ENCODE peak calls at places on chromosome 12, in six cellular contexts. One of them, this sample, is unnamed.

GRCh38 chr12:45214739-45215418 is 1.0 kb upstream of the ANO6 start:
- DNase-seq in psoas muscle: no peak
- DNase-seq in COR-L47: no peak
- DNase-seq in PC-3: no peak
- DNase-seq in OCI-M1: peak; percentile 55
- DNase-seq in GM20000: no peak
- DNase-seq in this sample: no peak

GRCh38 chr12:27384261-27384590 is 51.6 kb downstream of the BMAL2 start:
- DNase-seq in COR-L47: no peak
- DNase-seq in OCI-M1: no peak
- DNase-seq in psoas muscle: no peak
- DNase-seq in GM20000: no peak
- DNase-seq in PC-3: no peak
- DNase-seq in this sample: no peak

GRCh38 chr12:63900922-63901793 is 56.7 kb downstream of the SRGAP1 start:
- DNase-seq in GM20000: no peak
- DNase-seq in psoas muscle: no peak
- DNase-seq in OCI-M1: no peak
- DNase-seq in COR-L47: no peak
- DNase-seq in PC-3: peak; percentile 93
- DNase-seq in this sample: no peak

GRCh38 chr12:56315256-56315625 is 547 bp downstream of the CNPY2 start:
- DNase-seq in OCI-M1: peak; percentile 61
- DNase-seq in PC-3: no peak
- DNase-seq in psoas muscle: no peak
- DNase-seq in COR-L47: no peak
- DNase-seq in GM20000: no peak
- DNase-seq in this sample: peak; percentile 31

GRCh38 chr12:117060236-117060926 is 38.8 kb downstream of the TESC start:
- DNase-seq in psoas muscle: no peak
- DNase-seq in COR-L47: no peak
- DNase-seq in GM20000: no peak
- DNase-seq in PC-3: peak; percentile 42
- DNase-seq in OCI-M1: no peak
- DNase-seq in this sample: no peak

GRCh38 chr12:915090-915489 is 34.4 kb downstream of the RAD52 start:
- DNase-seq in GM20000: no peak
- DNase-seq in OCI-M1: no peak
- DNase-seq in COR-L47: no peak
- DNase-seq in psoas muscle: no peak
- DNase-seq in PC-3: peak; percentile 32
- DNase-seq in this sample: no peak

GRCh38 chr12:62533087-62533754 is 66.6 kb downstream of the MON2 start:
- DNase-seq in psoas muscle: no peak
- DNase-seq in GM20000: no peak
- DNase-seq in COR-L47: no peak
- DNase-seq in OCI-M1: no peak
- DNase-seq in PC-3: no peak
- DNase-seq in this sample: no peak

GRCh38 chr12:32270818-32271710 is 128.3 kb upstream of the FGD4 start:
- DNase-seq in GM20000: no peak
- DNase-seq in psoas muscle: no peak
- DNase-seq in PC-3: peak; percentile 27
- DNase-seq in COR-L47: no peak
- DNase-seq in OCI-M1: no peak
- DNase-seq in this sample: no peak

GRCh38 chr12:91695964-91696363 is 449.7 kb downstream of the BTG1 start:
- DNase-seq in PC-3: no peak
- DNase-seq in psoas muscle: no peak
- DNase-seq in GM20000: no peak
- DNase-seq in OCI-M1: no peak
- DNase-seq in COR-L47: peak; percentile 37
- DNase-seq in this sample: no peak

This sample was measured in GM13976.